ENCODE peak calls at places on chromosomes 7 and 10, in seven cellular contexts. One of them, this sample, is unnamed.
A peak's percentile ranks its signal among the peaks of the same experiment; 100 is the strongest.

GRCh38 chr7:31133497-31133896 is 81.4 kb downstream of the ADCYAP1R1 start:
- DNase-seq in HTR-8/SVneo: no peak
- DNase-seq in stimulated activated CD4-positive, alpha-beta T cell treated with anti-CD3 and anti-CD28 coated beads, Interleukin-1b, Interleukin-23, amount 100 ng/mL, for 1 hour: no peak
- DNase-seq in GM23248: no peak
- DNase-seq in Daoy: no peak
- DNase-seq in NCI-H748 treated with DMSO at 0.1 percent for 48 hours: no peak
- DNase-seq in nephron progenitor cell: no peak
- DNase-seq in this sample: no peak

GRCh38 chr7:30510124-30511074 is 5.8 kb upstream of the GGCT start:
- DNase-seq in HTR-8/SVneo: peak; percentile 21
- DNase-seq in stimulated activated CD4-positive, alpha-beta T cell treated with anti-CD3 and anti-CD28 coated beads, Interleukin-1b, Interleukin-23, amount 100 ng/mL, for 1 hour: no peak
- DNase-seq in GM23248: peak; percentile 68
- DNase-seq in Daoy: peak; percentile 48
- DNase-seq in NCI-H748 treated with DMSO at 0.1 percent for 48 hours: peak; percentile 27
- DNase-seq in nephron progenitor cell: no peak
- DNase-seq in this sample: peak; percentile 50

GRCh38 chr7:2196381-2197378 is 36.1 kb downstream of the MAD1L1 start:
- DNase-seq in HTR-8/SVneo: no peak
- DNase-seq in stimulated activated CD4-positive, alpha-beta T cell treated with anti-CD3 and anti-CD28 coated beads, Interleukin-1b, Interleukin-23, amount 100 ng/mL, for 1 hour: no peak
- DNase-seq in GM23248: no peak
- DNase-seq in Daoy: no peak
- DNase-seq in NCI-H748 treated with DMSO at 0.1 percent for 48 hours: no peak
- DNase-seq in nephron progenitor cell: no peak
- DNase-seq in this sample: no peak

GRCh38 chr7:104368006-104368405 is 39.6 kb downstream of the LHFPL3 start:
- DNase-seq in HTR-8/SVneo: no peak
- DNase-seq in stimulated activated CD4-positive, alpha-beta T cell treated with anti-CD3 and anti-CD28 coated beads, Interleukin-1b, Interleukin-23, amount 100 ng/mL, for 1 hour: no peak
- DNase-seq in GM23248: no peak
- DNase-seq in Daoy: no peak
- DNase-seq in NCI-H748 treated with DMSO at 0.1 percent for 48 hours: no peak
- DNase-seq in nephron progenitor cell: no peak
- DNase-seq in this sample: no peak

GRCh38 chr7:30521532-30521931 is 16.9 kb upstream of the GGCT start:
- DNase-seq in HTR-8/SVneo: no peak
- DNase-seq in stimulated activated CD4-positive, alpha-beta T cell treated with anti-CD3 and anti-CD28 coated beads, Interleukin-1b, Interleukin-23, amount 100 ng/mL, for 1 hour: no peak
- DNase-seq in GM23248: peak; percentile 76
- DNase-seq in Daoy: no peak
- DNase-seq in NCI-H748 treated with DMSO at 0.1 percent for 48 hours: no peak
- DNase-seq in nephron progenitor cell: no peak
- DNase-seq in this sample: peak; percentile 58

GRCh38 chr7:73811760-73812168 is 19.0 kb upstream of the CLDN4 start:
- DNase-seq in HTR-8/SVneo: peak; percentile 50
- DNase-seq in stimulated activated CD4-positive, alpha-beta T cell treated with anti-CD3 and anti-CD28 coated beads, Interleukin-1b, Interleukin-23, amount 100 ng/mL, for 1 hour: peak; percentile 35
- DNase-seq in GM23248: peak; percentile 90
- DNase-seq in Daoy: peak; percentile 86
- DNase-seq in NCI-H748 treated with DMSO at 0.1 percent for 48 hours: peak; percentile 36
- DNase-seq in nephron progenitor cell: peak; percentile 72
- DNase-seq in this sample: peak; percentile 84

GRCh38 chr7:157273208-157274202 is 63.3 kb upstream of the DNAJB6 start:
- DNase-seq in HTR-8/SVneo: peak; percentile 87
- DNase-seq in stimulated activated CD4-positive, alpha-beta T cell treated with anti-CD3 and anti-CD28 coated beads, Interleukin-1b, Interleukin-23, amount 100 ng/mL, for 1 hour: peak; percentile 33
- DNase-seq in GM23248: peak; percentile 87
- DNase-seq in Daoy: peak; percentile 88
- DNase-seq in NCI-H748 treated with DMSO at 0.1 percent for 48 hours: peak; percentile 5
- DNase-seq in nephron progenitor cell: peak; percentile 80
- DNase-seq in this sample: peak; percentile 85

GRCh38 chr10:47252093-47252780 is 47.8 kb upstream of the GDF10 start:
- DNase-seq in HTR-8/SVneo: no peak
- DNase-seq in stimulated activated CD4-positive, alpha-beta T cell treated with anti-CD3 and anti-CD28 coated beads, Interleukin-1b, Interleukin-23, amount 100 ng/mL, for 1 hour: no peak
- DNase-seq in GM23248: no peak
- DNase-seq in Daoy: no peak
- DNase-seq in NCI-H748 treated with DMSO at 0.1 percent for 48 hours: no peak
- DNase-seq in nephron progenitor cell: no peak
- DNase-seq in this sample: no peak

GRCh38 chr7:107179326-107180163 is 10.7 kb downstream of the HBP1 start:
- DNase-seq in HTR-8/SVneo: peak; percentile 12
- DNase-seq in stimulated activated CD4-positive, alpha-beta T cell treated with anti-CD3 and anti-CD28 coated beads, Interleukin-1b, Interleukin-23, amount 100 ng/mL, for 1 hour: no peak
- DNase-seq in GM23248: peak; percentile 46
- DNase-seq in Daoy: peak; percentile 46
- DNase-seq in NCI-H748 treated with DMSO at 0.1 percent for 48 hours: no peak
- DNase-seq in nephron progenitor cell: no peak
- DNase-seq in this sample: peak; percentile 17

GRCh38 chr7:101172854-101173751 is 7.0 kb downstream of the NAT16 start:
- DNase-seq in HTR-8/SVneo: no peak
- DNase-seq in stimulated activated CD4-positive, alpha-beta T cell treated with anti-CD3 and anti-CD28 coated beads, Interleukin-1b, Interleukin-23, amount 100 ng/mL, for 1 hour: no peak
- DNase-seq in GM23248: peak; percentile 88
- DNase-seq in Daoy: peak; percentile 100
- DNase-seq in NCI-H748 treated with DMSO at 0.1 percent for 48 hours: peak; percentile 19
- DNase-seq in nephron progenitor cell: no peak
- DNase-seq in this sample: peak; percentile 46

GRCh38 chr10:112546474-112546873 is 99.5 kb downstream of the VTI1A start:
- DNase-seq in HTR-8/SVneo: no peak
- DNase-seq in stimulated activated CD4-positive, alpha-beta T cell treated with anti-CD3 and anti-CD28 coated beads, Interleukin-1b, Interleukin-23, amount 100 ng/mL, for 1 hour: no peak
- DNase-seq in GM23248: no peak
- DNase-seq in Daoy: no peak
- DNase-seq in NCI-H748 treated with DMSO at 0.1 percent for 48 hours: no peak
- DNase-seq in nephron progenitor cell: no peak
- DNase-seq in this sample: no peak

GRCh38 chr7:134804854-134805253 is 25.4 kb downstream of the CALD1 start:
- DNase-seq in HTR-8/SVneo: no peak
- DNase-seq in stimulated activated CD4-positive, alpha-beta T cell treated with anti-CD3 and anti-CD28 coated beads, Interleukin-1b, Interleukin-23, amount 100 ng/mL, for 1 hour: no peak
- DNase-seq in GM23248: no peak
- DNase-seq in Daoy: no peak
- DNase-seq in NCI-H748 treated with DMSO at 0.1 percent for 48 hours: no peak
- DNase-seq in nephron progenitor cell: no peak
- DNase-seq in this sample: no peak

GRCh38 chr7:73823873-73824597 is 6.8 kb upstream of the CLDN4 start:
- DNase-seq in HTR-8/SVneo: no peak
- DNase-seq in stimulated activated CD4-positive, alpha-beta T cell treated with anti-CD3 and anti-CD28 coated beads, Interleukin-1b, Interleukin-23, amount 100 ng/mL, for 1 hour: no peak
- DNase-seq in GM23248: no peak
- DNase-seq in Daoy: no peak
- DNase-seq in NCI-H748 treated with DMSO at 0.1 percent for 48 hours: no peak
- DNase-seq in nephron progenitor cell: no peak
- DNase-seq in this sample: no peak

GRCh38 chr7:98357751-98358161 is 43.1 kb downstream of the BAIAP2L1 start:
- DNase-seq in HTR-8/SVneo: no peak
- DNase-seq in stimulated activated CD4-positive, alpha-beta T cell treated with anti-CD3 and anti-CD28 coated beads, Interleukin-1b, Interleukin-23, amount 100 ng/mL, for 1 hour: no peak
- DNase-seq in GM23248: peak; percentile 88
- DNase-seq in Daoy: peak; percentile 68
- DNase-seq in NCI-H748 treated with DMSO at 0.1 percent for 48 hours: no peak
- DNase-seq in nephron progenitor cell: no peak
- DNase-seq in this sample: peak; percentile 30

GRCh38 chr10:6928531-6929080 is 348.5 kb upstream of the PRKCQ start:
- DNase-seq in HTR-8/SVneo: no peak
- DNase-seq in stimulated activated CD4-positive, alpha-beta T cell treated with anti-CD3 and anti-CD28 coated beads, Interleukin-1b, Interleukin-23, amount 100 ng/mL, for 1 hour: no peak
- DNase-seq in GM23248: peak; percentile 4
- DNase-seq in Daoy: no peak
- DNase-seq in NCI-H748 treated with DMSO at 0.1 percent for 48 hours: no peak
- DNase-seq in nephron progenitor cell: no peak
- DNase-seq in this sample: no peak

GRCh38 chr10:2392145-2392812 is 655.0 kb upstream of the ADARB2 start:
- DNase-seq in HTR-8/SVneo: no peak
- DNase-seq in stimulated activated CD4-positive, alpha-beta T cell treated with anti-CD3 and anti-CD28 coated beads, Interleukin-1b, Interleukin-23, amount 100 ng/mL, for 1 hour: no peak
- DNase-seq in GM23248: no peak
- DNase-seq in Daoy: no peak
- DNase-seq in NCI-H748 treated with DMSO at 0.1 percent for 48 hours: peak; percentile 42
- DNase-seq in nephron progenitor cell: no peak
- DNase-seq in this sample: peak; percentile 15

GRCh38 chr7:157208758-157209413 is 70.2 kb downstream of the UBE3C start:
- DNase-seq in HTR-8/SVneo: no peak
- DNase-seq in stimulated activated CD4-positive, alpha-beta T cell treated with anti-CD3 and anti-CD28 coated beads, Interleukin-1b, Interleukin-23, amount 100 ng/mL, for 1 hour: no peak
- DNase-seq in GM23248: no peak
- DNase-seq in Daoy: no peak
- DNase-seq in NCI-H748 treated with DMSO at 0.1 percent for 48 hours: no peak
- DNase-seq in nephron progenitor cell: no peak
- DNase-seq in this sample: no peak